ENCODE peak calls at places on chromosomes 2 and 18, in seven cellular contexts. W is Peyer's patch, A is mesenchymal stem cell, S is hepatocyte, X is adipocyte, I is HAP-1, O is prostate gland. Z is an unnamed sample.

GRCh38 chr2:43653506-43653905 is 16.4 kb downstream of the PLEKHH2 start:
- DNase-seq in W (no peak), X (no peak), O (no peak), A (no peak), S (no peak), I (no peak), Z (no peak)

GRCh38 chr18:66222174-66222573 is 381.7 kb downstream of the CDH19 start:
- DNase-seq in I (no peak), W (no peak), X (no peak), A (no peak), O (no peak), S (no peak), Z (no peak)

GRCh38 chr2:168119519-168120141 is 127.8 kb downstream of the STK39 start:
- DNase-seq in A (peak; percentile 70), I (peak; percentile 70), S (peak; percentile 75), X (peak; percentile 84), W (no peak), O (peak; percentile 49), Z (no peak)

GRCh38 chr18:3952031-3952430 is 502.1 kb downstream of the TGIF1 start:
- DNase-seq in A (no peak), I (no peak), X (no peak), W (no peak), S (no peak), O (no peak), Z (no peak)

GRCh38 chr18:77858331-77858730 is 608.7 kb downstream of the GALR1 start:
- DNase-seq in A (no peak), S (no peak), I (no peak), O (no peak), X (no peak), W (no peak), Z (no peak)

GRCh38 chr18:5824370-5824984 is 70.8 kb downstream of the TMEM200C start:
- DNase-seq in I (no peak), W (no peak), A (no peak), S (no peak), O (no peak), X (no peak), Z (peak; percentile 5)

GRCh38 chr2:45045706-45046105 is 36.5 kb upstream of the SIX2 start:
- DNase-seq in W (no peak), I (peak; percentile 4), O (no peak), X (no peak), S (no peak), A (no peak), Z (no peak)

GRCh38 chr2:11562011-11562410 is 28.2 kb downstream of the GREB1 start:
- DNase-seq in S (no peak), W (no peak), I (no peak), O (no peak), X (no peak), A (peak; percentile 62), Z (peak; percentile 17)

GRCh38 chr2:74036450-74037175 is 51.9 kb downstream of the TET3 start:
- DNase-seq in A (no peak), X (no peak), W (no peak), O (no peak), I (no peak), S (no peak), Z (no peak)

GRCh38 chr2:104708967-104709366 is 144.9 kb upstream of the POU3F3 start:
- DNase-seq in I (no peak), O (no peak), W (no peak), S (no peak), X (no peak), A (no peak), Z (no peak)

GRCh38 chr18:577606-578005 is 2.6 kb upstream of the CETN1 start:
- DNase-seq in W (no peak), X (no peak), I (no peak), A (peak; percentile 6), O (no peak), S (no peak), Z (no peak)

GRCh38 chr2:29290293-29291052 is 175.3 kb downstream of the CLIP4 start:
- DNase-seq in W (no peak), O (no peak), S (no peak), A (no peak), X (no peak), I (no peak), Z (peak; percentile 71)

GRCh38 chr2:46439582-46439981 is 39.8 kb upstream of the TMEM247 start:
- DNase-seq in S (no peak), X (no peak), O (no peak), I (no peak), A (no peak), W (no peak), Z (no peak)

GRCh38 chr2:96870631-96871255 is 863 bp upstream of the SEMA4C start:
- DNase-seq in O (peak; percentile 68), S (peak; percentile 58), I (peak; percentile 54), A (peak; percentile 41), X (no peak), W (peak; percentile 61), Z (no peak)

GRCh38 chr2:133063792-133064191 is 393.8 kb upstream of the LYPD1 start:
- DNase-seq in W (no peak), I (no peak), X (peak; percentile 34), A (peak; percentile 11), O (no peak), S (peak; percentile 70), Z (peak; percentile 43)

GRCh38 chr2:44277541-44277940 is 2.3 kb downstream of the SLC3A1 start:
- DNase-seq in O (no peak), W (no peak), I (no peak), X (no peak), A (peak; percentile 30), S (no peak), Z (no peak)

GRCh38 chr2:241762933-241763369 is 13.7 kb upstream of the GAL3ST2 start:
- DNase-seq in X (no peak), A (no peak), I (no peak), O (no peak), W (peak; percentile 41), S (no peak), Z (peak; percentile 26)

GRCh38 chr2:170221317-170222288 is 43.7 kb downstream of the MYO3B start:
- DNase-seq in W (no peak), S (no peak), X (peak; percentile 63), O (no peak), A (peak; percentile 38), I (peak; percentile 80), Z (no peak)

GRCh38 chr18:50886914-50887313 is 8.0 kb downstream of the ME2 start:
- DNase-seq in X (no peak), W (no peak), A (no peak), S (no peak), I (no peak), O (no peak), Z (no peak)

DNA sequence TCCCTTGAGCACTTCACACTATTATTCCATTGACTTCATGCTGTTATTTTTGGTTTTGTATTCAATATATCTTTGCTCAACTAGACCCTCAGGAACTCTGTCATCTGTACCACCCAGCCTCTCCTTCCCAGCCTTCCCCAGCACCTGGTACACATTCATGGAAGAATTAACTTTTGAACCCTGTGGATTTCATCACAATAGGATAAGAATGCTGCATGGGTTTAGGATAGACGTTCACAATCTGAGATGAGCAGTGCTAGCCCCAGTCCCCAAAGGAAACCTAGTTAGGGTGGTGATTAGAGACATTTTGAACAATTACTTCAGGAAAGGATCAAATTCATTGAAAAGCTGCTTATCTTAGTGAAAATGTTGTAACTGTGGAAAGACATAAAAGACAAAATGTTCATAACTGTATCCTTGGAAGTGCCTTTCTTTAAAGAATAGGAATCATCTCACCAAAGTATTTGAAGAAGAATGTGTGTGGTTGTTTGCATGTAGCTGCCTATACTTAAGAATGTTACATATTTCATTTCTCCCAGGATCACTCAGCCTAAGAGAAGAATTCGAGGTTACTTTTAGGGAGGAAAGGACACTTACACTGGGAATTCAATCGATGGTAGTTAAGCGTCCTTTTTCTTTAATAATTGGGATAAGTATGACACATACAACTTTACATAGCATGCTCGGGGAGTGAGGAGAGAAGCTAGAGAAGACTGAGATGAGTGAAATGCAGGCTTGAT is 21.8 kb upstream of the CYP1B1 start:
- DNase-seq in W (no peak), S (no peak), A (peak; percentile 68), O (no peak), I (no peak), X (peak; percentile 56), Z (no peak)
- H3K27me3 ChIP-seq in W (no peaks in the 10 kb centered on the region), S (no peaks in the 10 kb centered on the region), A (no peaks in the 10 kb centered on the region), O (no peaks in the 10 kb centered on the region), I (peaks cover 3% of the 10 kb centered on the region), X (no peaks in the 10 kb centered on the region), Z (peaks cover 36% of the 10 kb centered on the region)

GRCh38 chr2:8312221-8312620 is 369.6 kb upstream of the ID2 start:
- DNase-seq in W (no peak), O (no peak), A (no peak), I (no peak), S (no peak), X (no peak), Z (no peak)

GRCh38 chr2:8314063-8314462 is 367.8 kb upstream of the ID2 start:
- DNase-seq in I (no peak), A (no peak), S (no peak), O (no peak), X (no peak), W (no peak), Z (no peak)

GRCh38 chr2:8310557-8311455 is 371.1 kb upstream of the ID2 start:
- DNase-seq in W (no peak), A (no peak), S (no peak), I (no peak), X (no peak), O (no peak), Z (no peak)

GRCh38 chr2:8315766-8316165 is 366.1 kb upstream of the ID2 start:
- DNase-seq in A (peak; percentile 63), I (no peak), X (peak; percentile 9), O (no peak), W (no peak), S (peak; percentile 82), Z (peak; percentile 64)

DNA sequence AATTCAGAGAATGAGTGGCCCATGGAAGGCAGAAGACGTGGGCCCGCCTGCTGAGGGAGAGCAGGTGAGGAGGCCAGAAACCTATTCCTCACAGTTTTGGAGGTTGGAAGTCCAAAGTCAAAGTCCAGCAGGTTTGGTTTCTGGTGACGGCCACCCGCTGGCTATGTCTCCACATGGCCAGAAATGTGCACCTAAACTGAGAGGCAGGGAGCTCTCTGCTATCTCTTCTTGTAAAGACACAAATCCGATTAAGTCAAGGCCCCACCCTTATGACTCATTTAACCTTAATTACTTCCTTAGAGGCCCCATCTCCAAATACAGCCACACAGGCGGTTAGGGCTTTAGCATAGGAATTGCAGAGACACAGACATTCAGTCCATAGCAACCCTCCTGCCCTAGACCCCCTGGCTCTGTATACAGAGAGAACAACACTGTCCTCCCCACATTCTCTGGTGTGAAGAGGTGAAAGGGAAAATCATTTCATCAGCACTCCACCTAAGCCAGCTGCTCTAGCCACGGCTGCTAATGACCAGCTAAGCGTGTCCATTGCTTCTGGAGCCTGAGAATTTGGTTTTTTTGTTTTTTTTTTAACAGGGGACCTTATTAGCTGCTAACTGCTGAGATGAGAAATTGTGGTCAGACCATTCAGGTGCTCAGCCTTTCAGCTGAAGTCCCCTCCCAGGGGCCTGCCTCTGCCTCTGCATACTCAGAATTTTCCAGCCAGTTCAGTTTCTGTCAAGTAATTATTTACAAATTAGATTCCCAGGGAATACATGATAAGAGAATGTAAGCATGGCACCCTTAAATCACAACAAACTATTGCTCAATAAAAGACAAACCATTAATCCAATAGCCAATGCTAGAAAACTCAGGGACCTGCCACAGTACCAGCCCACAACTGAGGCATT is 368.7 kb upstream of the ID2 start:
- DNase-seq in X (peak; percentile 2), A (peak; percentile 41), S (peak; percentile 67), W (no peak), I (peak; percentile 6), O (no peak), Z (no peak)
- H3K27me3 ChIP-seq in X (no peaks in the 10 kb centered on the region), A (peaks cover 3% of the 10 kb centered on the region), S (no peaks in the 10 kb centered on the region), W (no peaks in the 10 kb centered on the region), I (no peaks in the 10 kb centered on the region), O (no peaks in the 10 kb centered on the region), Z (no peaks in the 10 kb centered on the region)

GRCh38 chr2:69843993-69844392 is 14.5 kb downstream of the GMCL1 start:
- DNase-seq in A (no peak), I (no peak), O (no peak), S (no peak), W (no peak), X (no peak), Z (no peak)
- H3K27me3 ChIP-seq in A (no peaks in the 10 kb centered on the region), I (no peaks in the 10 kb centered on the region), O (no peaks in the 10 kb centered on the region), S (no peaks in the 10 kb centered on the region), W (no peaks in the 10 kb centered on the region), X (no peaks in the 10 kb centered on the region), Z (no peaks in the 10 kb centered on the region)

GRCh38 chr2:222292113-222292737 is 6.6 kb downstream of the PAX3 start:
- DNase-seq in A (no peak), I (peak; percentile 30), S (no peak), X (no peak), W (no peak), O (no peak), Z (no peak)
- H3K27me3 ChIP-seq in A (peaks cover 92% of the 10 kb centered on the region), I (peaks cover 6% of the 10 kb centered on the region), S (peaks cover 99% of the 10 kb centered on the region), X (peaks cover 90% of the 10 kb centered on the region), W (no peaks in the 10 kb centered on the region), O (peaks cover 64% of the 10 kb centered on the region), Z (peaks cover 94% of the 10 kb centered on the region)

Z was measured in H7.